ENCODE peak calls at places on chromosomes 11 and 22, in ten cellular contexts. One of them, this sample, is unnamed.

GRCh38 chr11:45252134-45252856 is 33.8 kb downstream of the SYT13 start:
- DNase-seq in iPS-NIHi11: peak
- DNase-seq in activated T-cell treated with anti-CD3 and anti-CD28 coated beads, Interleukin-2, amount 50 U/mL, for 1 hour: peak
- DNase-seq in hippocampal formation: no peak
- DNase-seq in NCI-H1092 treated with DMSO at 0.1 percent for 48 hours: peak
- DNase-seq in activated CD8-positive, alpha-beta memory T cell treated with anti-CD3 and anti-CD28 coated beads for 24 hours: peak
- DNase-seq in HS-27A: no peak
- DNase-seq in stimulated activated CD4-positive, alpha-beta T cell treated with anti-CD3 and anti-CD28 coated beads, Interleukin-1b, Interleukin-23, amount 100 ng/mL, for 24 hours: peak
- DNase-seq in adipocyte: peak
- DNase-seq in GM10248: peak
- DNase-seq in this sample: peak

GRCh38 chr22:24803064-24803542 is 2.9 kb upstream of the SGSM1 start:
- DNase-seq in iPS-NIHi11: peak
- DNase-seq in activated T-cell treated with anti-CD3 and anti-CD28 coated beads, Interleukin-2, amount 50 U/mL, for 1 hour: peak
- DNase-seq in hippocampal formation: no peak
- DNase-seq in NCI-H1092 treated with DMSO at 0.1 percent for 48 hours: peak
- DNase-seq in activated CD8-positive, alpha-beta memory T cell treated with anti-CD3 and anti-CD28 coated beads for 24 hours: peak
- DNase-seq in HS-27A: no peak
- DNase-seq in stimulated activated CD4-positive, alpha-beta T cell treated with anti-CD3 and anti-CD28 coated beads, Interleukin-1b, Interleukin-23, amount 100 ng/mL, for 24 hours: peak
- DNase-seq in adipocyte: peak
- DNase-seq in GM10248: peak
- DNase-seq in this sample: peak

GRCh38 chr22:50670914-50671538 is 1.6 kb upstream of the SHANK3 start:
- DNase-seq in iPS-NIHi11: peak
- DNase-seq in activated T-cell treated with anti-CD3 and anti-CD28 coated beads, Interleukin-2, amount 50 U/mL, for 1 hour: no peak
- DNase-seq in hippocampal formation: no peak
- DNase-seq in NCI-H1092 treated with DMSO at 0.1 percent for 48 hours: no peak
- DNase-seq in activated CD8-positive, alpha-beta memory T cell treated with anti-CD3 and anti-CD28 coated beads for 24 hours: peak
- DNase-seq in HS-27A: no peak
- DNase-seq in stimulated activated CD4-positive, alpha-beta T cell treated with anti-CD3 and anti-CD28 coated beads, Interleukin-1b, Interleukin-23, amount 100 ng/mL, for 24 hours: no peak
- DNase-seq in adipocyte: no peak
- DNase-seq in GM10248: no peak
- DNase-seq in this sample: no peak

GRCh38 chr11:45847908-45848316 is 637 bp downstream of the CRY2 start:
- DNase-seq in iPS-NIHi11: peak
- DNase-seq in activated T-cell treated with anti-CD3 and anti-CD28 coated beads, Interleukin-2, amount 50 U/mL, for 1 hour: no peak
- DNase-seq in hippocampal formation: no peak
- DNase-seq in NCI-H1092 treated with DMSO at 0.1 percent for 48 hours: no peak
- DNase-seq in activated CD8-positive, alpha-beta memory T cell treated with anti-CD3 and anti-CD28 coated beads for 24 hours: no peak
- DNase-seq in HS-27A: peak
- DNase-seq in stimulated activated CD4-positive, alpha-beta T cell treated with anti-CD3 and anti-CD28 coated beads, Interleukin-1b, Interleukin-23, amount 100 ng/mL, for 24 hours: peak
- DNase-seq in adipocyte: peak
- DNase-seq in GM10248: peak
- DNase-seq in this sample: no peak

GRCh38 chr11:126635511-126635910 is 280.0 kb downstream of the ST3GAL4 start:
- DNase-seq in iPS-NIHi11: no peak
- DNase-seq in activated T-cell treated with anti-CD3 and anti-CD28 coated beads, Interleukin-2, amount 50 U/mL, for 1 hour: no peak
- DNase-seq in hippocampal formation: no peak
- DNase-seq in NCI-H1092 treated with DMSO at 0.1 percent for 48 hours: no peak
- DNase-seq in activated CD8-positive, alpha-beta memory T cell treated with anti-CD3 and anti-CD28 coated beads for 24 hours: no peak
- DNase-seq in HS-27A: no peak
- DNase-seq in stimulated activated CD4-positive, alpha-beta T cell treated with anti-CD3 and anti-CD28 coated beads, Interleukin-1b, Interleukin-23, amount 100 ng/mL, for 24 hours: no peak
- DNase-seq in adipocyte: no peak
- DNase-seq in GM10248: no peak
- DNase-seq in this sample: no peak

GRCh38 chr22:17370766-17371181 is 1.5 kb downstream of the CECR2 start:
- DNase-seq in iPS-NIHi11: no peak
- DNase-seq in activated T-cell treated with anti-CD3 and anti-CD28 coated beads, Interleukin-2, amount 50 U/mL, for 1 hour: no peak
- DNase-seq in hippocampal formation: no peak
- DNase-seq in NCI-H1092 treated with DMSO at 0.1 percent for 48 hours: no peak
- DNase-seq in activated CD8-positive, alpha-beta memory T cell treated with anti-CD3 and anti-CD28 coated beads for 24 hours: no peak
- DNase-seq in HS-27A: no peak
- DNase-seq in stimulated activated CD4-positive, alpha-beta T cell treated with anti-CD3 and anti-CD28 coated beads, Interleukin-1b, Interleukin-23, amount 100 ng/mL, for 24 hours: no peak
- DNase-seq in adipocyte: no peak
- DNase-seq in GM10248: no peak
- DNase-seq in this sample: no peak

GRCh38 chr11:59186130-59186594 is 14.2 kb downstream of the DTX4 start:
- DNase-seq in iPS-NIHi11: peak
- DNase-seq in activated T-cell treated with anti-CD3 and anti-CD28 coated beads, Interleukin-2, amount 50 U/mL, for 1 hour: peak
- DNase-seq in hippocampal formation: no peak
- DNase-seq in NCI-H1092 treated with DMSO at 0.1 percent for 48 hours: no peak
- DNase-seq in activated CD8-positive, alpha-beta memory T cell treated with anti-CD3 and anti-CD28 coated beads for 24 hours: peak
- DNase-seq in HS-27A: no peak
- DNase-seq in stimulated activated CD4-positive, alpha-beta T cell treated with anti-CD3 and anti-CD28 coated beads, Interleukin-1b, Interleukin-23, amount 100 ng/mL, for 24 hours: no peak
- DNase-seq in adipocyte: peak
- DNase-seq in GM10248: peak
- DNase-seq in this sample: no peak

GRCh38 chr22:40519284-40519947 is 117.1 kb downstream of the MRTFA start:
- DNase-seq in iPS-NIHi11: no peak
- DNase-seq in activated T-cell treated with anti-CD3 and anti-CD28 coated beads, Interleukin-2, amount 50 U/mL, for 1 hour: no peak
- DNase-seq in hippocampal formation: no peak
- DNase-seq in NCI-H1092 treated with DMSO at 0.1 percent for 48 hours: no peak
- DNase-seq in activated CD8-positive, alpha-beta memory T cell treated with anti-CD3 and anti-CD28 coated beads for 24 hours: no peak
- DNase-seq in HS-27A: no peak
- DNase-seq in stimulated activated CD4-positive, alpha-beta T cell treated with anti-CD3 and anti-CD28 coated beads, Interleukin-1b, Interleukin-23, amount 100 ng/mL, for 24 hours: no peak
- DNase-seq in adipocyte: no peak
- DNase-seq in GM10248: peak
- DNase-seq in this sample: no peak

GRCh38 chr11:2933376-2934056 is 4.3 kb upstream of the PHLDA2 start:
- DNase-seq in iPS-NIHi11: peak
- DNase-seq in activated T-cell treated with anti-CD3 and anti-CD28 coated beads, Interleukin-2, amount 50 U/mL, for 1 hour: no peak
- DNase-seq in hippocampal formation: no peak
- DNase-seq in NCI-H1092 treated with DMSO at 0.1 percent for 48 hours: no peak
- DNase-seq in activated CD8-positive, alpha-beta memory T cell treated with anti-CD3 and anti-CD28 coated beads for 24 hours: no peak
- DNase-seq in HS-27A: no peak
- DNase-seq in stimulated activated CD4-positive, alpha-beta T cell treated with anti-CD3 and anti-CD28 coated beads, Interleukin-1b, Interleukin-23, amount 100 ng/mL, for 24 hours: no peak
- DNase-seq in adipocyte: peak
- DNase-seq in GM10248: peak
- DNase-seq in this sample: no peak

GRCh38 chr11:75170463-75171201 is 19.7 kb downstream of the SLCO2B1 start:
- DNase-seq in iPS-NIHi11: no peak
- DNase-seq in activated T-cell treated with anti-CD3 and anti-CD28 coated beads, Interleukin-2, amount 50 U/mL, for 1 hour: no peak
- DNase-seq in hippocampal formation: no peak
- DNase-seq in NCI-H1092 treated with DMSO at 0.1 percent for 48 hours: no peak
- DNase-seq in activated CD8-positive, alpha-beta memory T cell treated with anti-CD3 and anti-CD28 coated beads for 24 hours: no peak
- DNase-seq in HS-27A: no peak
- DNase-seq in stimulated activated CD4-positive, alpha-beta T cell treated with anti-CD3 and anti-CD28 coated beads, Interleukin-1b, Interleukin-23, amount 100 ng/mL, for 24 hours: no peak
- DNase-seq in adipocyte: no peak
- DNase-seq in GM10248: no peak
- DNase-seq in this sample: no peak

GRCh38 chr11:85627332-85627997 is at the start of gene DLG2:
- DNase-seq in iPS-NIHi11: no peak
- DNase-seq in activated T-cell treated with anti-CD3 and anti-CD28 coated beads, Interleukin-2, amount 50 U/mL, for 1 hour: peak
- DNase-seq in hippocampal formation: peak
- DNase-seq in NCI-H1092 treated with DMSO at 0.1 percent for 48 hours: peak
- DNase-seq in activated CD8-positive, alpha-beta memory T cell treated with anti-CD3 and anti-CD28 coated beads for 24 hours: no peak
- DNase-seq in HS-27A: no peak
- DNase-seq in stimulated activated CD4-positive, alpha-beta T cell treated with anti-CD3 and anti-CD28 coated beads, Interleukin-1b, Interleukin-23, amount 100 ng/mL, for 24 hours: no peak
- DNase-seq in adipocyte: peak
- DNase-seq in GM10248: peak
- DNase-seq in this sample: no peak

GRCh38 chr11:77619576-77620198 is 17.9 kb downstream of the CLNS1A start:
- DNase-seq in iPS-NIHi11: peak
- DNase-seq in activated T-cell treated with anti-CD3 and anti-CD28 coated beads, Interleukin-2, amount 50 U/mL, for 1 hour: no peak
- DNase-seq in hippocampal formation: peak
- DNase-seq in NCI-H1092 treated with DMSO at 0.1 percent for 48 hours: peak
- DNase-seq in activated CD8-positive, alpha-beta memory T cell treated with anti-CD3 and anti-CD28 coated beads for 24 hours: no peak
- DNase-seq in HS-27A: no peak
- DNase-seq in stimulated activated CD4-positive, alpha-beta T cell treated with anti-CD3 and anti-CD28 coated beads, Interleukin-1b, Interleukin-23, amount 100 ng/mL, for 24 hours: no peak
- DNase-seq in adipocyte: peak
- DNase-seq in GM10248: peak
- DNase-seq in this sample: no peak

This sample was measured in D721Med.